ENCODE peak calls at places on chromosome 22, in seven cellular contexts. N is lower lobe of right lung; Z is GM10248; E is effector memory CD8-positive, alpha-beta T cell; R is M059J; F is T-helper 2 cell; B is GM12865. W is an unnamed sample.

GRCh38 chr22:23514317-23515038 is 65.6 kb downstream of the IGLL1 start:
- DNase-seq in N (no peak), Z (no peak), E (no peak), R (no peak), F (no peak), B (no peak), W (no peak)

GRCh38 chr22:35995772-35996171 is 32.9 kb downstream of the RBFOX2 start:
- DNase-seq in N (no peak), Z (no peak), E (no peak), R (peak), F (no peak), B (no peak), W (no peak)

GRCh38 chr22:19565921-19566598 is 41.9 kb upstream of the CLDN5 start:
- DNase-seq in N (no peak), Z (no peak), E (no peak), R (peak), F (no peak), B (no peak), W (no peak)

GRCh38 chr22:49365191-49365837 is 462.4 kb downstream of the BRD1 start:
- DNase-seq in N (no peak), Z (no peak), E (no peak), R (no peak), F (no peak), B (no peak), W (no peak)

GRCh38 chr22:36874731-36875130 is 13.9 kb downstream of the NCF4 start:
- DNase-seq in N (no peak), Z (no peak), E (no peak), R (no peak), F (no peak), B (no peak), W (no peak)

GRCh38 chr22:32926600-32926999 is 125.1 kb downstream of the TIMP3 start:
- DNase-seq in N (no peak), Z (peak), E (no peak), R (peak), F (no peak), B (peak), W (no peak)

GRCh38 chr22:48055827-48056226 is 1293.4 kb downstream of the TBC1D22A start:
- DNase-seq in N (no peak), Z (no peak), E (no peak), R (no peak), F (no peak), B (no peak), W (no peak)

GRCh38 chr22:25900390-25900789 is 158.4 kb downstream of the MYO18B start:
- DNase-seq in N (no peak), Z (no peak), E (no peak), R (no peak), F (no peak), B (no peak), W (no peak)

GRCh38 chr22:40898850-40899357 is 37.0 kb upstream of the DNAJB7 start:
- DNase-seq in N (no peak), Z (peak), E (peak), R (peak), F (no peak), B (peak), W (peak)

GRCh38 chr22:30837531-30837930 is 131.0 kb downstream of the MORC2 start:
- DNase-seq in N (no peak), Z (no peak), E (no peak), R (no peak), F (no peak), B (no peak), W (no peak)

GRCh38 chr22:25453557-25453956 is 110.9 kb upstream of the GRK3 start:
- DNase-seq in N (no peak), Z (no peak), E (no peak), R (no peak), F (no peak), B (no peak), W (no peak)

GRCh38 chr22:48250937-48251530 is 1488.6 kb downstream of the TBC1D22A start:
- DNase-seq in N (no peak), Z (no peak), E (no peak), R (no peak), F (no peak), B (no peak), W (no peak)

GRCh38 chr22:35629406-35630234 is 12.5 kb upstream of the MB start:
- DNase-seq in N (peak), Z (peak), E (no peak), R (peak), F (no peak), B (peak), W (no peak)

GRCh38 chr22:27212617-27213177 is 555.3 kb downstream of the MIAT start:
- DNase-seq in N (no peak), Z (no peak), E (no peak), R (peak), F (no peak), B (no peak), W (no peak)

GRCh38 chr22:20957118-20957690 is 9.9 kb upstream of the AIFM3 start:
- DNase-seq in N (peak), Z (peak), E (no peak), R (no peak), F (no peak), B (peak), W (no peak)

GRCh38 chr22:44398791-44399190 is 86.0 kb upstream of the SHISAL1 start:
- DNase-seq in N (no peak), Z (no peak), E (no peak), R (no peak), F (no peak), B (no peak), W (no peak)

GRCh38 chr22:45235101-45235777 is 5.5 kb downstream of the KIAA0930 start:
- DNase-seq in N (peak), Z (peak), E (no peak), R (no peak), F (no peak), B (peak), W (peak)

GRCh38 chr22:38230108-38230825 is 28.5 kb downstream of the MAFF start:
- DNase-seq in N (peak), Z (peak), E (peak), R (no peak), F (no peak), B (no peak), W (peak)

GRCh38 chr22:32880906-32881596 is 79.5 kb downstream of the TIMP3 start:
- DNase-seq in N (peak), Z (no peak), E (no peak), R (peak), F (no peak), B (no peak), W (no peak)

GRCh38 chr22:49020314-49020713 is 807.4 kb downstream of the BRD1 start:
- DNase-seq in N (peak), Z (no peak), E (no peak), R (no peak), F (no peak), B (no peak), W (no peak)

GRCh38 chr22:24322522-24322921 is 51.9 kb downstream of the SPECC1L start:
- DNase-seq in N (no peak), Z (no peak), E (no peak), R (no peak), F (no peak), B (no peak), W (no peak)

GRCh38 chr22:35154937-35155387 is 89.0 kb downstream of the ISX start:
- DNase-seq in N (peak), Z (peak), E (no peak), R (peak), F (no peak), B (peak), W (no peak)

GRCh38 chr22:29328566-29329500 is 13.3 kb upstream of the RASL10A start:
- DNase-seq in N (no peak), Z (no peak), E (no peak), R (no peak), F (no peak), B (no peak), W (no peak)

GRCh38 chr22:29887358-29887757 is 4.4 kb downstream of the MTMR3 start:
- DNase-seq in N (no peak), Z (no peak), E (no peak), R (no peak), F (no peak), B (no peak), W (no peak)

GRCh38 chr22:30217698-30218565 is 28.6 kb downstream of the LIF start:
- DNase-seq in N (no peak), Z (no peak), E (no peak), R (peak), F (no peak), B (no peak), W (no peak)

W was measured in CD4-positive, alpha-beta memory T cell.